ENCODE peak calls at places on chromosomes 12 and 14, in eight cellular contexts. Q, X, Y, S, J, K, L and O are unnamed samples. For H3K4me1, the result is how much of the 10 kb centered on the place peaks cover.

GRCh38 chr14:79011920-79012204 is 841.7 kb downstream of the NRXN3 start:
- DNase-seq in Q (no peak), X (no peak), Y (no peak), S (no peak), J (no peak), K (no peak), L (no peak), O (peak)

GRCh38 chr12:110579239-110579888 is 3.8 kb downstream of the PPTC7 start:
- DNase-seq in Q (no peak), X (no peak), Y (no peak), S (no peak), J (peak), K (no peak), L (no peak), O (no peak)

GRCh38 chr12:113163030-113163360 is 13.5 kb downstream of the CFAP73 start:
- DNase-seq in Q (no peak), X (no peak), Y (no peak), S (no peak), J (peak), K (no peak), L (no peak), O (no peak)

GRCh38 chr14:90739318-90740077 is 76.7 kb downstream of the TTC7B start:
- DNase-seq in Q (peak), X (no peak), Y (no peak), S (no peak), J (peak), K (no peak), L (no peak), O (no peak)

GRCh38 chr12:124836759-124837158 is 26.9 kb downstream of the SCARB1 start:
- DNase-seq in Q (no peak), X (no peak), Y (no peak), S (no peak), J (no peak), K (no peak), L (no peak), O (no peak)

GRCh38 chr12:111410229-111411186 is 4.8 kb downstream of the SH2B3 start:
- DNase-seq in Q (peak), X (no peak), Y (no peak), S (no peak), J (peak), K (no peak), L (no peak), O (no peak)

GRCh38 chr12:119869720-119870119 is 7.4 kb downstream of the CIT start:
- DNase-seq in Q (peak), X (no peak), Y (no peak), S (no peak), J (peak), K (no peak), L (peak), O (peak)

GRCh38 chr12:50313256-50313931 is 30.1 kb upstream of the LIMA1 start:
- DNase-seq in Q (no peak), X (no peak), Y (no peak), S (no peak), J (no peak), K (no peak), L (no peak), O (no peak)

GRCh38 chr12:62781136-62781880 is 153.6 kb downstream of the PPM1H start:
- DNase-seq in Q (no peak), X (no peak), Y (no peak), S (no peak), J (peak), K (no peak), L (no peak), O (no peak)

GRCh38 chr14:23801766-23802165 is 151.8 kb upstream of the DHRS4 start:
- DNase-seq in Q (no peak), X (no peak), Y (no peak), S (no peak), J (no peak), K (no peak), L (no peak), O (no peak)

GRCh38 chr14:104950021-104950420 is 25.3 kb downstream of the PLD4 start:
- DNase-seq in Q (no peak), X (no peak), Y (no peak), S (no peak), J (no peak), K (no peak), L (no peak), O (no peak)

GRCh38 chr12:96172981-96173380 is 21.2 kb upstream of the ELK3 start:
- DNase-seq in Q (no peak), X (no peak), Y (no peak), S (no peak), J (no peak), K (no peak), L (no peak), O (no peak)

GRCh38 chr14:65985976-65986375 is 500.2 kb upstream of the CCDC196 start:
- DNase-seq in Q (no peak), X (no peak), Y (no peak), S (no peak), J (peak), K (no peak), L (no peak), O (no peak)

GRCh38 chr12:65892905-65893304 is 68.6 kb downstream of the HMGA2 start:
- DNase-seq in Q (peak), X (no peak), Y (no peak), S (no peak), J (peak), K (no peak), L (no peak), O (no peak)

GRCh38 chr12:75820848-75821578 is 210.6 kb downstream of the PHLDA1 start:
- DNase-seq in Q (peak), X (no peak), Y (no peak), S (peak), J (no peak), K (peak), L (no peak), O (no peak)

GRCh38 chr12:124915249-124916236 is 1.1 kb upstream of the UBC start:
- DNase-seq in Q (peak), X (peak), Y (no peak), S (no peak), J (no peak), K (peak), L (no peak), O (peak)

GRCh38 chr12:46391630-46392029 is 19.1 kb upstream of the SLC38A2 start:
- DNase-seq in Q (peak), X (no peak), Y (no peak), S (no peak), J (no peak), K (no peak), L (no peak), O (no peak)

GRCh38 chr12:80321653-80322052 is 122.4 kb upstream of the PTPRQ start:
- DNase-seq in Q (peak), X (no peak), Y (no peak), S (no peak), J (peak), K (no peak), L (no peak), O (peak)

GRCh38 chr14:99137001-99137700 is 134.8 kb downstream of the BCL11B start:
- DNase-seq in Q (no peak), X (peak), Y (no peak), S (no peak), J (peak), K (peak), L (no peak), O (no peak)

GRCh38 chr12:70667253-70667652 is 30.0 kb upstream of the PTPRB start:
- DNase-seq in Q (no peak), X (no peak), Y (no peak), S (no peak), J (no peak), K (no peak), L (no peak), O (no peak)

GRCh38 chr12:48765753-48766162 is 23.1 kb downstream of the ADCY6 start:
- DNase-seq in Q (peak), X (peak), Y (no peak), S (peak), J (no peak), K (no peak), L (no peak), O (no peak)

GRCh38 chr14:61111145-61112130 is 130.4 kb downstream of the SLC38A6 start:
- DNase-seq in Q (no peak), X (no peak), Y (no peak), S (no peak), J (no peak), K (no peak), L (no peak), O (no peak)
- H3K4me1 ChIP-seq in Q (under half), X (under half), Y (under half), S (under half), J (under half), K (under half), L (under half), O (under half)

GRCh38 chr12:13386269-13387039 is 189.9 kb downstream of the EMP1 start:
- DNase-seq in Q (no peak), X (no peak), Y (no peak), S (no peak), J (peak), K (no peak), L (no peak), O (peak)

GRCh38 chr12:13387074-13387473 is 190.5 kb downstream of the EMP1 start:
- DNase-seq in Q (no peak), X (no peak), Y (no peak), S (no peak), J (no peak), K (no peak), L (no peak), O (peak)

GRCh38 chr12:13380297-13380696 is 183.8 kb downstream of the EMP1 start:
- DNase-seq in Q (no peak), X (no peak), Y (no peak), S (no peak), J (no peak), K (no peak), L (no peak), O (no peak)

GRCh38 chr12:13379531-13379930 is 183.0 kb downstream of the EMP1 start:
- DNase-seq in Q (no peak), X (no peak), Y (no peak), S (no peak), J (peak), K (no peak), L (no peak), O (no peak)

GRCh38 chr12:13383379-13383778 is 186.9 kb downstream of the EMP1 start:
- DNase-seq in Q (no peak), X (no peak), Y (no peak), S (no peak), J (peak), K (no peak), L (no peak), O (peak)
- H3K4me1 ChIP-seq in Q (under half), X (under half), Y (under half), S (under half), J (under half), K (under half), L (under half), O (half or more)

GRCh38 chr14:61581340-61581739 is 114.0 kb upstream of the HIF1A start:
- DNase-seq in Q (no peak), X (no peak), Y (no peak), S (no peak), J (peak), K (no peak), L (no peak), O (no peak)
- H3K4me1 ChIP-seq in Q (half or more), X (under half), Y (under half), S (under half), J (under half), K (under half), L (under half), O (under half)

GRCh38 chr14:101370593-101371569 is 190.4 kb upstream of the DIO3 start:
- DNase-seq in Q (no peak), X (no peak), Y (no peak), S (no peak), J (no peak), K (no peak), L (no peak), O (no peak)
- H3K4me1 ChIP-seq in Q (under half), X (under half), Y (under half), S (under half), J (under half), K (under half), L (under half), O (under half)

DNA sequence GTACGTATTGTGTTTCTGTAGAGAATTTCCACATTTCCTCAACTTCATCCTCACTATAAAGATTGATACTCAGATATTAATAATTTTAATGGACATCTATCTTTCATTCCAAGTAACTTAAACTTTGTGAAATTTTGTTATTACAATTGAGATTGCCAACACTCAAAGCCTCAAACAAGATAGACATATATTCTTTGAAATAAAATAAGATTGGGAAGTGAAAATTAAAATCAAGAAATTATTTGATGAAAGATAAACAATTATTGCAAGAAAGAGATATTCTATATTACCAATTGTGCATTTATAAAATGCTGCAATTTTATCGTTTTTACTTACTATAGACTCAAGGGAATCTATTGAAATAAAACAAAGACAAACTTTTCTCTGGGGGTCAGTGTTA is at the start of gene OR6C6:
- DNase-seq in Q (no peak), X (no peak), Y (no peak), S (no peak), J (no peak), K (no peak), L (no peak), O (no peak)
- H3K4me1 ChIP-seq in Q (under half), X (under half), Y (under half), S (under half), J (under half), K (under half), L (under half), O (under half)

GRCh38 chr12:386651-387050 is 2.5 kb downstream of the KDM5A start:
- DNase-seq in Q (peak), X (no peak), Y (no peak), S (no peak), J (no peak), K (no peak), L (no peak), O (no peak)
- H3K4me1 ChIP-seq in Q (under half), X (under half), Y (under half), S (under half), J (under half), K (under half), L (under half), O (under half)

GRCh38 chr12:68451261-68452091 is 119.3 kb upstream of the MDM1 start:
- DNase-seq in Q (peak), X (peak), Y (peak), S (peak), J (no peak), K (peak), L (no peak), O (no peak)

GRCh38 chr12:68455676-68456345 is 123.6 kb upstream of the MDM1 start:
- DNase-seq in Q (no peak), X (peak), Y (no peak), S (no peak), J (no peak), K (no peak), L (no peak), O (no peak)

GRCh38 chr12:68453876-68454275 is 121.7 kb upstream of the MDM1 start:
- DNase-seq in Q (no peak), X (no peak), Y (no peak), S (no peak), J (no peak), K (no peak), L (no peak), O (no peak)

GRCh38 chr12:68453278-68453677 is 121.1 kb upstream of the MDM1 start:
- DNase-seq in Q (no peak), X (no peak), Y (no peak), S (no peak), J (no peak), K (no peak), L (no peak), O (no peak)

GRCh38 chr12:68454855-68455254 is 122.7 kb upstream of the MDM1 start:
- DNase-seq in Q (no peak), X (no peak), Y (no peak), S (no peak), J (no peak), K (no peak), L (no peak), O (no peak)
- H3K4me1 ChIP-seq in Q (under half), X (half or more), Y (under half), S (under half), J (under half), K (under half), L (under half), O (under half)

GRCh38 chr14:69156224-69156623 is 3.3 kb upstream of the DCAF5 start:
- DNase-seq in Q (no peak), X (no peak), Y (no peak), S (no peak), J (no peak), K (no peak), L (no peak), O (no peak)
- H3K4me1 ChIP-seq in Q (under half), X (under half), Y (under half), S (under half), J (under half), K (under half), L (under half), O (under half)

GRCh38 chr12:4977104-4977503 is 66.6 kb upstream of the KCNA5 start:
- DNase-seq in Q (no peak), X (no peak), Y (no peak), S (no peak), J (no peak), K (no peak), L (no peak), O (no peak)
- H3K4me1 ChIP-seq in Q (under half), X (under half), Y (under half), S (under half), J (under half), K (under half), L (under half), O (under half)